ENCODE peak calls at places on chromosomes 7 and 10, in five cellular contexts. J is activated CD8-positive, alpha-beta T cell treated with anti-CD3 and anti-CD28 coated beads for 36 hours; H is stimulated activated CD8-positive, alpha-beta memory T cell treated with anti-CD3 and anti-CD28 coated beads, Interleukin-12 subunit alpha, Interleukin-12 subunit beta, amount 100 ng/mL, for 1 hour; M is foreskin fibroblast; U is NCI-H1694. X is an unnamed sample.

GRCh38 chr10:12719365-12719764 is 282.1 kb downstream of the CCDC3 start:
- DNase-seq in J (no peak), H (no peak), U (no peak), M (peak; percentile 37), X (no peak)

GRCh38 chr7:93938293-93938692 is 16.8 kb downstream of the GNG11 start:
- DNase-seq in U (no peak), H (no peak), M (no peak), J (no peak), X (no peak)

GRCh38 chr10:101444058-101444457 is 90.1 kb downstream of the BTRC start:
- DNase-seq in J (no peak), M (peak; percentile 9), H (no peak), U (peak; percentile 56), X (no peak)

GRCh38 chr10:68052463-68052862 is 22.6 kb downstream of the HERC4 start:
- DNase-seq in U (no peak), H (no peak), M (no peak), J (no peak), X (no peak)

GRCh38 chr7:87877641-87878040 is 1.3 kb downstream of the DBF4 start:
- DNase-seq in U (no peak), J (no peak), M (no peak), H (no peak), X (no peak)

GRCh38 chr10:44949127-44949802 is 10.3 kb upstream of the RASSF4 start:
- DNase-seq in U (no peak), M (no peak), H (no peak), J (no peak), X (no peak)

GRCh38 chr7:17274551-17275245 is 23.8 kb upstream of the AHR start:
- DNase-seq in H (no peak), J (peak; percentile 61), U (no peak), M (peak; percentile 26), X (no peak)

GRCh38 chr10:36725581-36726520 is 399.5 kb upstream of the ANKRD30A start:
- DNase-seq in H (no peak), J (no peak), U (peak; percentile 82), M (peak; percentile 72), X (no peak)

GRCh38 chr7:55571534-55572377 is 546 bp downstream of the VOPP1 start:
- DNase-seq in U (no peak), H (peak; percentile 37), M (peak; percentile 73), J (peak; percentile 69), X (peak; percentile 50)

GRCh38 chr10:122164028-122164601 is 107.0 kb upstream of the BTBD16 start:
- DNase-seq in H (no peak), U (no peak), M (peak; percentile 72), J (no peak), X (no peak)

GRCh38 chr10:129191848-129192247 is 275.2 kb upstream of the MGMT start:
- DNase-seq in H (no peak), M (no peak), J (no peak), U (peak; percentile 13), X (no peak)

GRCh38 chr10:79246209-79246581 is 101.1 kb upstream of the PPIF start:
- DNase-seq in U (no peak), H (no peak), M (peak; percentile 48), J (no peak), X (no peak)

GRCh38 chr7:95317546-95317945 is 6.8 kb downstream of the PON1 start:
- DNase-seq in H (no peak), U (no peak), J (no peak), M (no peak), X (no peak)

GRCh38 chr10:124737221-124737620 is 7.0 kb downstream of the FAM53B start:
- DNase-seq in H (no peak), J (no peak), M (no peak), U (no peak), X (no peak)

GRCh38 chr7:16883918-16884317 is 2.1 kb upstream of the AGR3 start:
- DNase-seq in H (no peak), M (no peak), U (no peak), J (no peak), X (peak; percentile 10)

GRCh38 chr10:87589653-87590052 is 70.0 kb upstream of the PAPSS2 start:
- DNase-seq in J (no peak), M (peak; percentile 76), U (no peak), H (no peak), X (no peak)

GRCh38 chr7:117202511-117202910 is 120.3 kb downstream of the WNT2 start:
- DNase-seq in J (no peak), M (peak; percentile 72), U (no peak), H (no peak), X (no peak)

GRCh38 chr10:43376828-43377227 is 5.4 kb downstream of the FXYD4 start:
- DNase-seq in H (no peak), M (no peak), J (no peak), U (no peak), X (no peak)

GRCh38 chr7:98339043-98339442 is 57.6 kb downstream of the BRI3 start:
- DNase-seq in H (no peak), J (no peak), U (no peak), M (no peak), X (no peak)

GRCh38 chr10:86729677-86730076 is 26.7 kb upstream of the BMPR1A start:
- DNase-seq in M (no peak), U (no peak), H (no peak), J (no peak), X (no peak)

GRCh38 chr7:28647076-28647421 is 234.7 kb downstream of the CREB5 start:
- DNase-seq in M (no peak), U (no peak), H (no peak), J (no peak), X (no peak)

GRCh38 chr7:157615101-157615817 is 278.5 kb downstream of the DNAJB6 start:
- DNase-seq in H (no peak), M (no peak), J (no peak), U (peak; percentile 70), X (no peak)

GRCh38 chr7:96723622-96724021 is 14.0 kb upstream of the SEM1 start:
- DNase-seq in U (no peak), J (no peak), M (peak; percentile 34), H (no peak), X (no peak)

GRCh38 chr10:109784236-109784635 is 139.1 kb downstream of the XPNPEP1 start:
- DNase-seq in U (no peak), M (peak; percentile 4), J (no peak), H (no peak), X (no peak)

GRCh38 chr7:37832194-37832593 is 16.2 kb upstream of the NME8 start:
- DNase-seq in H (no peak), M (peak; percentile 4), U (peak; percentile 35), J (peak; percentile 22), X (no peak)

GRCh38 chr7:137820156-137820555 is 26.6 kb downstream of the DGKI start:
- DNase-seq in U (no peak), M (peak; percentile 12), H (no peak), J (no peak), X (no peak)

GRCh38 chr10:124005991-124006392 is 87.4 kb downstream of the CHST15 start:
- DNase-seq in M (no peak), H (no peak), U (no peak), J (no peak), X (no peak)

GRCh38 chr7:129227646-129228578 is 3.1 kb downstream of the AHCYL2 start:
- DNase-seq in J (no peak), M (no peak), H (no peak), U (no peak), X (no peak)

GRCh38 chr7:48084727-48085432 is 4.2 kb upstream of the UPP1 start:
- DNase-seq in U (no peak), M (peak; percentile 98), H (peak; percentile 60), J (peak; percentile 93), X (peak; percentile 44)

GRCh38 chr10:12264204-12264908 is 68.4 kb downstream of the CDC123 start:
- DNase-seq in H (peak; percentile 53), U (peak; percentile 44), M (peak; percentile 92), J (peak; percentile 89), X (peak; percentile 87)

GRCh38 chr7:24129597-24129996 is 154.4 kb upstream of the NPY start:
- DNase-seq in H (no peak), U (no peak), J (no peak), M (peak; percentile 1), X (no peak)

GRCh38 chr7:24779283-24779655 is 22.0 kb upstream of the GSDME start:
- DNase-seq in H (no peak), M (no peak), U (no peak), J (no peak), X (no peak)

GRCh38 chr10:61452229-61452651 is 941 bp downstream of the TMEM26 start:
- DNase-seq in M (peak; percentile 31), U (no peak), H (no peak), J (no peak), X (no peak)

GRCh38 chr10:63919576-63920279 is 398.5 kb downstream of the REEP3 start:
- DNase-seq in H (no peak), U (no peak), J (no peak), M (no peak), X (no peak)